ENCODE peak calls at places on chromosomes 3 and 15, in ten cellular contexts. M is Peyer's patch, N is testis, Y is transverse colon, B is GM12891, X is IMR-90, A is stomach, L is body of pancreas, Q is sigmoid colon, J is A549. F is an unnamed sample.

GRCh38 chr15:97745481-97746071 is 214.9 kb upstream of the ARRDC4 start:
- DNase-seq in M (peak; percentile 76), N (peak; percentile 54), Y (peak; percentile 48), B (peak; percentile 4), X (no peak), A (peak; percentile 32), L (peak; percentile 22), Q (no peak), J (peak; percentile 60), F (no peak)

GRCh38 chr3:194518652-194519051 is 31.9 kb upstream of the ATP13A3 start:
- DNase-seq in M (no peak), N (no peak), Y (no peak), B (no peak), X (peak; percentile 82), A (no peak), L (no peak), Q (no peak), J (no peak), F (no peak)

GRCh38 chr3:66567066-66567465 is 66.2 kb upstream of the LRIG1 start:
- DNase-seq in M (no peak), N (no peak), Y (no peak), B (no peak), X (peak; percentile 93), A (no peak), L (no peak), Q (no peak), J (no peak), F (no peak)

GRCh38 chr15:31782951-31783350 is 247.4 kb upstream of the CHRNA7 start:
- DNase-seq in M (no peak), N (no peak), Y (no peak), B (no peak), X (no peak), A (no peak), L (no peak), Q (no peak), J (no peak), F (no peak)

GRCh38 chr15:25712961-25713355 is 150.2 kb downstream of the ATP10A start:
- DNase-seq in M (no peak), N (no peak), Y (no peak), B (no peak), X (no peak), A (no peak), L (peak; percentile 4), Q (peak; percentile 20), J (no peak), F (no peak)

GRCh38 chr3:48502121-48502520 is 1.9 kb downstream of the SHISA5 start:
- DNase-seq in M (no peak), N (no peak), Y (no peak), B (no peak), X (no peak), A (no peak), L (no peak), Q (no peak), J (no peak), F (no peak)

GRCh38 chr3:177201707-177202397 is 4.6 kb upstream of the TBL1XR1 start:
- DNase-seq in M (peak; percentile 73), N (no peak), Y (peak; percentile 42), B (peak; percentile 45), X (peak; percentile 62), A (no peak), L (no peak), Q (no peak), J (no peak), F (no peak)

GRCh38 chr3:173733029-173733652 is 335.6 kb downstream of the NLGN1 start:
- DNase-seq in M (no peak), N (peak; percentile 56), Y (no peak), B (no peak), X (peak; percentile 64), A (no peak), L (no peak), Q (no peak), J (peak; percentile 16), F (no peak)

GRCh38 chr3:46483799-46484198 is 14.0 kb upstream of the RTP3 start:
- DNase-seq in M (no peak), N (no peak), Y (no peak), B (no peak), X (no peak), A (no peak), L (no peak), Q (no peak), J (no peak), F (no peak)

GRCh38 chr15:92391640-92392039 is 2.0 kb upstream of the ST8SIA2 start:
- DNase-seq in M (no peak), N (no peak), Y (no peak), B (no peak), X (peak; percentile 1), A (no peak), L (no peak), Q (no peak), J (peak; percentile 76), F (no peak)

GRCh38 chr3:177123820-177124219 is 73.5 kb downstream of the TBL1XR1 start:
- DNase-seq in M (no peak), N (no peak), Y (no peak), B (no peak), X (no peak), A (no peak), L (no peak), Q (no peak), J (no peak), F (no peak)

GRCh38 chr3:48630407-48630806 is 4.9 kb downstream of the SLC26A6 start:
- DNase-seq in M (no peak), N (no peak), Y (no peak), B (no peak), X (no peak), A (no peak), L (no peak), Q (no peak), J (no peak), F (no peak)

GRCh38 chr3:79604681-79605080 is 163.1 kb downstream of the ROBO1 start:
- DNase-seq in M (no peak), N (no peak), Y (no peak), B (no peak), X (no peak), A (no peak), L (no peak), Q (no peak), J (no peak), F (no peak)

GRCh38 chr3:122080188-122080587 is 25.0 kb downstream of the CD86 start:
- DNase-seq in M (no peak), N (no peak), Y (no peak), B (no peak), X (no peak), A (no peak), L (no peak), Q (no peak), J (no peak), F (no peak)

GRCh38 chr3:185498503-185499396 is at the start of gene TMEM41A:
- DNase-seq in M (peak; percentile 96), N (peak; percentile 96), Y (peak; percentile 96), B (peak; percentile 93), X (peak; percentile 87), A (peak; percentile 97), L (peak; percentile 96), Q (peak; percentile 95), J (peak; percentile 88), F (peak; percentile 90)
- TF ChIP-seq POLR2A in M (peak; percentile 98), N (peak; percentile 53), Y (peak; percentile 95), B (peak; percentile 81), X (peak; percentile 80), A (no peak), L (peak; percentile 90), Q (peak; percentile 42), J (peak; percentile 76), F (peak; percentile 82)

DNA sequence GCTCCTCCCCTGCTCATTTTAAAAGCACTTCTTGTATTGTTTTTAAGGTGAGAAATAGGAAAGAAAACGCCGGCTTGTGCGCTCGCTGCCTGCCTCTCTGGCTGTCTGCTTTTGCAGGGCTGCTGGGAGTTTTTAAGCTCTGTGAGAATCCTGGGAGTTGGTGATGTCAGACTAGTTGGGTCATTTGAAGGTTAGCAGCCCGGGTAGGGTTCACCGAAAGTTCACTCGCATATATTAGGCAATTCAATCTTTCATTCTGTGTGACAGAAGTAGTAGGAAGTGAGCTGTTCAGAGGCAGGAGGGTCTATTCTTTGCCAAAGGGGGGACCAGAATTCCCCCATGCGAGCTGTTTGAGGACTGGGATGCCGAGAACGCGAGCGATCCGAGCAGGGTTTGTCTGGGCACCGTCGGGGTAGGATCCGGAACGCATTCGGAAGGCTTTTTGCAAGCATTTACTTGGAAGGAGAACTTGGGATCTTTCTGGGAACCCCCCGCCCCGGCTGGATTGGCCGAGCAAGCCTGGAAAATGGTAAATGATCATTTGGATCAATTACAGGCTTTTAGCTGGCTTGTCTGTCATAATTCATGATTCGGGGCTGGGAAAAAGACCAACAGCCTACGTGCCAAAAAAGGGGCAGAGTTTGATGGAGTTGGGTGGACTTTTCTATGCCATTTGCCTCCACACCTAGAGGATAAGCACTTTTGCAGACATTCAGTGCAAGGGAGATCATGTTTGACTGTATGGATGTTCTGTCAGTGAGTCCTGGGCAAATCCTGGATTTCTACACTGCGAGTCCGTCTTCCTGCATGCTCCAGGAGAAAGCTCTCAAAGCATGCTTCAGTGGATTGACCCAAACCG is at the start of gene RARB:
- DNase-seq in M (peak; percentile 72), N (peak; percentile 62), Y (peak; percentile 55), B (no peak), X (peak; percentile 81), A (peak; percentile 61), L (peak; percentile 62), Q (peak; percentile 92), J (peak; percentile 95), F (peak; percentile 55)
- TF ChIP-seq POLR2A in M (peak; percentile 91), N (no peak), Y (peak; percentile 83), B (no peak), X (no peak), A (no peak), L (peak; percentile 15), Q (peak; percentile 94), J (peak; percentile 95), F (peak; percentile 61)

GRCh38 chr15:69452702-69453513 is at the start of gene RPLP1:
- DNase-seq in M (peak; percentile 99), N (peak; percentile 99), Y (peak; percentile 97), B (peak; percentile 75), X (peak; percentile 94), A (peak; percentile 98), L (peak; percentile 98), Q (peak; percentile 99), J (peak; percentile 97), F (peak; percentile 60)
- TF ChIP-seq POLR2A in M (peak; percentile 90), N (peak; percentile 51), Y (peak; percentile 94), B (peak; percentile 99), X (peak; percentile 99), A (no peak), L (peak; percentile 87), Q (peak; percentile 88), J (peak; percentile 100), F (peak; percentile 100)

GRCh38 chr3:15858547-15859506 is 61.0 kb upstream of the ANKRD28 start:
- DNase-seq in M (peak; percentile 90), N (peak; percentile 62), Y (peak; percentile 80), B (peak; percentile 52), X (no peak), A (peak; percentile 85), L (peak; percentile 84), Q (no peak), J (peak; percentile 41), F (peak; percentile 33)

GRCh38 chr3:15860014-15860934 is 62.5 kb upstream of the ANKRD28 start:
- DNase-seq in M (peak; percentile 78), N (peak; percentile 70), Y (peak; percentile 46), B (no peak), X (peak; percentile 58), A (peak; percentile 29), L (peak; percentile 42), Q (peak; percentile 75), J (peak; percentile 81), F (peak; percentile 78)

GRCh38 chr3:15861163-15861562 is 63.4 kb upstream of the ANKRD28 start:
- DNase-seq in M (no peak), N (no peak), Y (no peak), B (no peak), X (no peak), A (no peak), L (no peak), Q (no peak), J (no peak), F (no peak)

GRCh38 chr3:15859507-15860013 is 61.8 kb upstream of the ANKRD28 start:
- DNase-seq in M (peak; percentile 90), N (peak; percentile 91), Y (peak; percentile 86), B (peak; percentile 75), X (peak; percentile 74), A (peak; percentile 86), L (peak; percentile 86), Q (peak; percentile 87), J (peak; percentile 86), F (peak; percentile 68)
- TF ChIP-seq POLR2A in M (peak; percentile 49), N (no peak), Y (peak; percentile 60), B (no peak), X (no peak), A (no peak), L (peak; percentile 72), Q (no peak), J (peak; percentile 14), F (no peak)

F was measured in H54.